ENCODE peak calls at places on chromosome 7, in four cellular contexts. A is IMR-90, U is H1, O is mesendoderm. T is an unnamed sample.

GRCh38 chr7:40137563-40137962 is 2.8 kb downstream of the SUGCT start:
- DNase-seq in A (no peak), U (peak), O (no peak), T (no peak)

GRCh38 chr7:20343211-20343610 is 12.5 kb downstream of the ITGB8 start:
- DNase-seq in A (no peak), U (no peak), O (peak), T (no peak)

GRCh38 chr7:31123317-31123716 is 71.2 kb downstream of the ADCYAP1R1 start:
- DNase-seq in A (no peak), U (peak), O (no peak), T (peak)

GRCh38 chr7:93108003-93108402 is 9.8 kb downstream of the SAMD9 start:
- DNase-seq in A (no peak), U (no peak), O (no peak), T (no peak)

GRCh38 chr7:100489824-100490223 is 6.1 kb downstream of the NYAP1 start:
- DNase-seq in A (peak), U (peak), O (peak), T (peak)

GRCh38 chr7:44473295-44473694 is 17.2 kb downstream of the NUDCD3 start:
- DNase-seq in A (peak), U (no peak), O (no peak), T (no peak)

GRCh38 chr7:87735360-87735759 is 107.2 kb downstream of the RUNDC3B start:
- DNase-seq in A (no peak), U (no peak), O (no peak), T (no peak)

GRCh38 chr7:86470763-86471162 is 172.9 kb upstream of the GRM3 start:
- DNase-seq in A (no peak), U (no peak), O (no peak), T (no peak)

GRCh38 chr7:50251765-50252164 is 52.8 kb upstream of the IKZF1 start:
- DNase-seq in A (no peak), U (no peak), O (peak), T (no peak)

GRCh38 chr7:141600139-141600538 is 48.9 kb downstream of the AGK start:
- DNase-seq in A (no peak), U (no peak), O (no peak), T (no peak)

GRCh38 chr7:74061840-74062539 is 21.6 kb upstream of the LIMK1 start:
- DNase-seq in A (peak), U (no peak), O (peak), T (peak)

GRCh38 chr7:35647171-35647574 is 47.8 kb downstream of the HERPUD2 start:
- DNase-seq in A (peak), U (no peak), O (peak), T (peak)

GRCh38 chr7:151114151-151115090 is 28.1 kb downstream of the AGAP3 start:
- DNase-seq in A (no peak), U (peak), O (peak), T (peak)

GRCh38 chr7:25803117-25803887 is 348.7 kb upstream of the NFE2L3 start:
- DNase-seq in A (no peak), U (no peak), O (no peak), T (no peak)

GRCh38 chr7:128891110-128891941 is 19.2 kb downstream of the KCP start:
- DNase-seq in A (no peak), U (peak), O (peak), T (peak)

GRCh38 chr7:143381427-143382125 is 431 bp downstream of the ZYX start:
- DNase-seq in A (peak), U (no peak), O (no peak), T (peak)

GRCh38 chr7:76244781-76245391 is 43.2 kb downstream of the SRRM3 start:
- DNase-seq in A (no peak), U (no peak), O (no peak), T (no peak)

GRCh38 chr7:50505553-50505952 is 55.4 kb upstream of the FIGNL1 start:
- DNase-seq in A (no peak), U (no peak), O (no peak), T (no peak)

GRCh38 chr7:46352335-46352954 is 431.4 kb upstream of the IGFBP3 start:
- DNase-seq in A (peak), U (no peak), O (peak), T (peak)

GRCh38 chr7:38451840-38452239 is 178.4 kb upstream of the TARP start:
- DNase-seq in A (peak), U (no peak), O (peak), T (no peak)

GRCh38 chr7:69773535-69774225 is 175.4 kb downstream of the AUTS2 start:
- DNase-seq in A (no peak), U (no peak), O (no peak), T (no peak)

GRCh38 chr7:149195180-149196150 is at the start of gene ZNF282:
- DNase-seq in A (peak), U (peak), O (peak), T (peak)

GRCh38 chr7:111107576-111107975 is 16.6 kb downstream of the LRRN3 start:
- DNase-seq in A (peak), U (no peak), O (no peak), T (no peak)

GRCh38 chr7:27248427-27248806 is 5.8 kb downstream of the EVX1 start:
- DNase-seq in A (no peak), U (no peak), O (no peak), T (no peak)

GRCh38 chr7:26500749-26501352 is 209.2 kb downstream of the SNX10 start:
- DNase-seq in A (peak), U (no peak), O (peak), T (no peak)

GRCh38 chr7:144629598-144629997 is 206.3 kb downstream of the TPK1 start:
- DNase-seq in A (no peak), U (no peak), O (no peak), T (no peak)

GRCh38 chr7:48887500-48887899 is 36.8 kb upstream of the CDC14C start:
- DNase-seq in A (no peak), U (no peak), O (peak), T (no peak)

GRCh38 chr7:142668495-142668894 is 80.8 kb upstream of the PRSS1 start:
- DNase-seq in A (no peak), U (no peak), O (no peak), T (no peak)

GRCh38 chr7:45181991-45182855 is 24.6 kb downstream of the RAMP3 start:
- DNase-seq in A (no peak), U (no peak), O (no peak), T (peak)

GRCh38 chr7:106050743-106051110 is 61.4 kb downstream of the SYPL1 start:
- DNase-seq in A (peak), U (no peak), O (no peak), T (no peak)

GRCh38 chr7:143936087-143937009 is 1.3 kb downstream of the OR2F2 start:
- DNase-seq in A (peak), U (no peak), O (no peak), T (no peak)

GRCh38 chr7:101953248-101953819 is 135.9 kb downstream of the CUX1 start:
- DNase-seq in A (peak), U (no peak), O (no peak), T (no peak)

GRCh38 chr7:94420321-94420720 is 25.6 kb downstream of the COL1A2 start:
- DNase-seq in A (peak), U (no peak), O (no peak), T (no peak)

GRCh38 chr7:46972205-46972604 is 609.7 kb downstream of the TNS3 start:
- DNase-seq in A (peak), U (no peak), O (peak), T (no peak)

GRCh38 chr7:127903913-127904705 is 127.1 kb downstream of the LRRC4 start:
- DNase-seq in A (no peak), U (no peak), O (no peak), T (no peak)

GRCh38 chr7:118731854-118732253 is 507.4 kb downstream of the ANKRD7 start:
- DNase-seq in A (no peak), U (no peak), O (peak), T (no peak)
- H4K5ac ChIP-seq in A (no peak), U (no peak), O (no peak), T (no peak)

DNA sequence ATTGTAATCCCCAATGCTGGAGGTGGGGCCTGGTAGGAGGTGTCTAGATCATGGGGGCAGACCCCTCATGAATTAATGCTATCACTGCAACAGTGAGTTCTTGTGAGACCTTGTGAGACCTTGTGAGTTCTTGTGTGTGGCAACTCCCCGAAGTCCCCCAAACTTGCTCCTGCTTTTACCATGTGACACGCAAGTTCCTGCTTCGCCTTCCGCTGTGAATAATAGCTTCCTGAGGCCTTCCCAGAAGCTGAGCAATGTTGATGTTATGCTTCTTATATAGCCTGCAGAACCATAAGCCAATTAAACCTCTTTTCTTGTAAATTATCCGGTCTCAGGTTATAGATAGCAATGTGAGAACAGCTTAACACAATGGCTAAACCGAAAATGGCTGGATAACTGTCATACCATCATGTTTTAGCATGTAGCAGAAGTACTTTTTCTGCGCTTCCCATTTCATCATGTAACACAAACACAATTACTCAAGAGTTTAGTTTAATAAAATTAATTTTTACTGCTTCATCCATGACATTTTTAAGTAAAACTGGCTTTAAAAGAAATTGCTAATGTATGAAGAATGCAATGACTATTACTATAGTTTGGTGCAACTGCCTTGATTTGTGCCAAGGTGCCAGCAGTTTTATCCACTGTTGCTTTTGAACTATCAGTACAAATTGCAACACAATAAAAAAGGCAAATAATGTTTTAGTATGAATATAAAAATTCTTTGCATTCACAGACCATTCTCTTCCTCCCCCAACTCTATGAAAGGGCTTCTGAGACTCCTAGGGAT is 87.7 kb upstream of the TMEM168 start:
- DNase-seq in A (no peak), U (no peak), O (no peak), T (no peak)
- H3K4ac ChIP-seq in A (no peak), U (no peak), O (no peak), T (no peak)

GRCh38 chr7:12831024-12831423 is 143.6 kb downstream of the ARL4A start:
- DNase-seq in A (no peak), U (no peak), O (no peak), T (no peak)

GRCh38 chr7:12821746-12822145 is 134.3 kb downstream of the ARL4A start:
- DNase-seq in A (no peak), U (no peak), O (no peak), T (no peak)

GRCh38 chr7:12827219-12827821 is 139.9 kb downstream of the ARL4A start:
- DNase-seq in A (peak), U (no peak), O (no peak), T (no peak)

GRCh38 chr7:12827920-12828319 is 140.5 kb downstream of the ARL4A start:
- DNase-seq in A (peak), U (no peak), O (no peak), T (no peak)

DNA sequence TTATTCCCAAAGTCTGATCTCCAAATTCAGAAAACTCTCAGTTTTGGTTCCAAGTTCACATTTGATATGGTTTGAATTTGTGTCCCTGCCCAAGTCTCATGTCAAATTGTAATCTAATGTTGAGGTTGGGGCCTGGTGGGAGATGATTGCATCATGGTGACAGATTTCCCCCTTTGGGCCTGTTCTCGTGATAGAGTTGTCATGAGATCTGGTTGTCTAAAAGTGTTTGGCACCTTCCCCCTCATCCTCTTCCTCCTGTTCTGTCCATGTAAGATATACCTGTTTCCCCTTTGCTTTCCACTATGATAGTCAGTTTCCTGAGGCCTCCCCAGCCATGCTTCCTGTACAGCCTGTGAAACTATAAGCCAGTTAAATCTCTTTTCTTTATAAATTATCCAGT is 138.6 kb downstream of the ARL4A start:
- DNase-seq in A (no peak), U (no peak), O (no peak), T (no peak)
- H4K5ac ChIP-seq in A (no peak), U (no peak), O (no peak), T (no peak)

GRCh38 chr7:134690614-134691504 is 44.2 kb downstream of the BPGM start:
- DNase-seq in A (peak), U (no peak), O (no peak), T (no peak)
- H3K4ac ChIP-seq in A (peak), U (no peak), O (no peak), T (no peak)

DNA sequence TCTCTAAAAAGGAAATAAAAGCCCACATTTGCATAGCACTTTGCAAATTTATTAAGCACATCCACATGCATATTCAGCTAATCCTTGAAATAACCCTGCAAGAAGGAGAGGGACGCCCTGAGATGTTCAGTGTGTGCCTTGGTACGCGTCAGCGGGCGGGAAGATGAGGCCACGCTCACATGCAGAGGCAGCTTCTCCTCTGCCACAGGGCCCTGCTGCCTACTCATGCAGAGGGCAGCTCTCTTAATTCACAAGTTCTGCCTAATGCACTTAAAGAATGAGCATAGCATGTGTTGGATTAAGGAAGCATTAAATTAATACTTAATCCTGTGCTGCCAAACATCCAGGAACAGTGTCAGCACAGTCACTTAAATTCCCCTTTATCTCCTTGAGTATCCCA is 132.3 kb downstream of the HECW1 start:
- DNase-seq in A (no peak), U (no peak), O (no peak), T (no peak)
- H4K5ac ChIP-seq in A (no peak), U (no peak), O (no peak), T (no peak)

GRCh38 chr7:6271694-6272371 is 591 bp downstream of the CYTH3 start:
- DNase-seq in A (no peak), U (peak), O (no peak), T (no peak)
- H3K4ac ChIP-seq in A (peak), U (no peak), O (no peak), T (no peak)

DNA sequence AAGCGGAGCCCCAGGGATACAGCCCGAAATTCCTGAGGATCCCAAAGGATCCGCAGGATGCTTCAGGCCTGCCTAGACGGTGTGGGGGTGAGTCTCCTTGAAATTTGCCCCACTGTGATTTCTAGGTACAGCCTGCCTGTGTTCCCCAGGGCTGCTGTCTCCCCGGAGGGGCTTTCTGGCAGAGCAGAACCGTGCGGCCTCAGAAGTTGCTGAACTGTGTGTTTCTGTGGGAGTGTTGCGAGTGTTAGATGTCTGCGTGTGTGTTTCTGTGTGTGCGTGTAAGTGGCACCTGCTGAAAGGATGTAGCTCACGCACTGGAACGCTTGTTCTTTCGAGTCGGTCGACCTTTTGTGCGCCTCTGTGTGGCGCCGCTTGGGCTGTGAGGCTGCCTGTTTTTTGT is 27.8 kb upstream of the ZNF273 start:
- DNase-seq in A (no peak), U (peak), O (no peak), T (no peak)
- H4K5ac ChIP-seq in A (no peak), U (no peak), O (no peak), T (no peak)

DNA sequence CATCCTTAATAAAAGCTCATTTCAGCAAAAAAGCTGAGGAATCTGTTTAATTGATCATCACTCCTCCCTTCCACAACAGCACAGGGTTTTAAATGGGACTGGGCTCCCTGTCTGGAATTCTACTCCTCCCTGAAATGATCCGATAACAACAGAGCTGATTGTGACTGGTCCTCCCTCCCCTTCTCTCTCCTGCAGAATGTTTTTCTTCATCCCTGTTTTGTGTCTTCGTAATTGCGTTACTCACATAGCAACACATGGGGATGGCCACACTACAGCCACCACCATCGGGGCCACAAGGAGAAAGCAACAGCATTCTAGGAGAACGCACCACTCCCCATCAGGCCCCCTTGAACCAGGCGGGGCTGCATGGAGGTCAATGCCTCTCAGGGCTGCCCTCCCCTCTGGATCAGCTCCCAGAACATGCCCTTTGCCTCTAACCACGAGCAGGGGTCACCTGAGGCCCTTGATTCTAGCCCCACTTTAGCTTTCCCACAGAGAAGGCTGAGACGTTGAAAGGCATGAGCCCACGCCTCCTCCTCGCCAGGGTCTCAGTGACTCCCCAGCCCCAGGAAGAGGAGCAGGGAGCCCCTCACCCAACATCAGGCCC is 152.6 kb downstream of the PLXNA4 start:
- DNase-seq in A (no peak), U (no peak), O (no peak), T (no peak)
- H3K4ac ChIP-seq in A (no peak), U (no peak), O (no peak), T (no peak)